ENCODE peak calls at places on chromosome 7, in nine cellular contexts. Z is right atrium auricular region; X is PC-9; G is stomach; K is heart right ventricle; V is sigmoid colon; J is CD8-positive, alpha-beta memory T cell; D is GM23338; Q is spleen. L is an unnamed sample. For H3K36me3 and H3K4me1, the result is how much of the 10 kb centered on the place peaks cover.

GRCh38 chr7:123242467-123243097 is 42.8 kb upstream of the SLC13A1 start:
- DNase-seq in V (no peak), G (no peak), K (no peak), Z (no peak), Q (no peak), D (no peak), J (no peak), X (no peak), L (no peak)

GRCh38 chr7:134845461-134845860 is 66.0 kb downstream of the CALD1 start:
- DNase-seq in D (no peak), G (no peak), K (no peak), J (no peak), X (no peak), Q (no peak), V (no peak), Z (no peak), L (no peak)

GRCh38 chr7:128099204-128099671 is 68.0 kb upstream of the LRRC4 start:
- DNase-seq in Z (no peak), X (peak), V (no peak), J (no peak), Q (no peak), D (no peak), G (no peak), K (no peak), L (no peak)

GRCh38 chr7:80842479-80842797 is 76.4 kb downstream of the SEMA3C start:
- DNase-seq in K (no peak), V (no peak), Q (no peak), X (no peak), J (no peak), Z (no peak), D (no peak), G (no peak), L (no peak)

GRCh38 chr7:55549457-55549856 is 22.8 kb downstream of the VOPP1 start:
- DNase-seq in X (no peak), K (no peak), V (no peak), D (no peak), Q (no peak), Z (no peak), J (no peak), G (no peak), L (no peak)

GRCh38 chr7:91565499-91566331 is 301.5 kb downstream of the FZD1 start:
- DNase-seq in K (no peak), V (no peak), Z (no peak), X (no peak), Q (no peak), G (peak), J (no peak), D (peak), L (no peak)

GRCh38 chr7:45921699-45922519 is 837 bp upstream of the IGFBP3 start:
- DNase-seq in V (no peak), J (no peak), Z (peak), Q (no peak), G (no peak), D (peak), X (no peak), K (peak), L (no peak)

GRCh38 chr7:1169409-1170368 is 9.7 kb upstream of the ZFAND2A start:
- DNase-seq in Z (peak), K (peak), J (peak), V (peak), G (peak), D (peak), X (no peak), Q (peak), L (no peak)

GRCh38 chr7:99975782-99976521 is at the start of gene AZGP1:
- DNase-seq in Q (no peak), G (peak), D (no peak), V (no peak), K (peak), X (no peak), Z (no peak), J (no peak), L (no peak)

GRCh38 chr7:120421151-120421651 is 148.2 kb downstream of the KCND2 start:
- DNase-seq in Q (no peak), G (no peak), X (no peak), D (no peak), K (no peak), J (no peak), V (no peak), Z (no peak), L (no peak)

GRCh38 chr7:117828831-117829230 is 44.4 kb downstream of the CTTNBP2 start:
- DNase-seq in V (no peak), Q (no peak), Z (no peak), K (no peak), D (no peak), J (no peak), G (no peak), X (no peak), L (no peak)

GRCh38 chr7:47119408-47119807 is 462.5 kb downstream of the TNS3 start:
- DNase-seq in V (no peak), Q (no peak), Z (no peak), D (no peak), J (no peak), G (no peak), K (no peak), X (no peak), L (no peak)

GRCh38 chr7:129072410-129073063 is 17.6 kb upstream of the TNPO3 start:
- DNase-seq in J (no peak), V (no peak), X (no peak), Q (no peak), G (no peak), Z (peak), K (no peak), D (no peak), L (no peak)

GRCh38 chr7:98681496-98681895 is 64.4 kb downstream of the NPTX2 start:
- DNase-seq in D (no peak), V (no peak), G (no peak), Q (peak), J (no peak), Z (no peak), K (no peak), X (no peak), L (no peak)

GRCh38 chr7:63925626-63926460 is 72.8 kb upstream of the ZNF722 start:
- DNase-seq in G (peak), D (no peak), X (peak), V (peak), Q (peak), Z (no peak), K (peak), J (peak), L (no peak)

GRCh38 chr7:155338632-155339320 is 41.1 kb downstream of the INSIG1 start:
- DNase-seq in Q (no peak), J (peak), G (no peak), V (peak), Z (no peak), D (no peak), K (no peak), X (no peak), L (no peak)

GRCh38 chr7:54339074-54339473 is 203.1 kb upstream of the VSTM2A start:
- DNase-seq in K (peak), Z (no peak), D (no peak), X (no peak), G (no peak), V (no peak), Q (no peak), J (no peak), L (no peak)

GRCh38 chr7:130151591-130152269 is 53.5 kb downstream of the TMEM209 start:
- DNase-seq in G (no peak), Q (no peak), K (no peak), X (no peak), Z (no peak), J (peak), D (no peak), V (no peak), L (no peak)

GRCh38 chr7:38242814-38243213 is 30.6 kb downstream of the TARP start:
- DNase-seq in D (no peak), G (no peak), Q (no peak), Z (no peak), X (no peak), V (no peak), K (no peak), J (no peak), L (no peak)

GRCh38 chr7:148723846-148724245 is 25.1 kb downstream of the CUL1 start:
- DNase-seq in G (no peak), V (no peak), K (no peak), J (no peak), Z (no peak), D (no peak), X (no peak), Q (no peak), L (no peak)

GRCh38 chr7:151251926-151252835 is 3.7 kb upstream of the SMARCD3 start:
- DNase-seq in X (no peak), G (peak), J (no peak), Q (no peak), V (peak), Z (no peak), D (peak), K (peak), L (peak)

GRCh38 chr7:14734839-14735321 is 167.7 kb downstream of the DGKB start:
- DNase-seq in K (no peak), D (peak), Q (no peak), G (no peak), Z (no peak), J (no peak), X (no peak), V (no peak), L (no peak)

GRCh38 chr7:92731327-92732063 is 104.9 kb downstream of the CDK6 start:
- DNase-seq in D (no peak), X (no peak), G (no peak), Q (no peak), K (no peak), V (no peak), J (no peak), Z (no peak), L (no peak)

GRCh38 chr7:152522551-152522950 is 86.7 kb upstream of the KMT2C start:
- DNase-seq in V (no peak), Q (no peak), D (peak), G (no peak), X (peak), Z (no peak), K (peak), J (no peak), L (no peak)

GRCh38 chr7:158067931-158068482 is 519.6 kb downstream of the PTPRN2 start:
- DNase-seq in Z (no peak), Q (peak), J (no peak), V (peak), D (no peak), K (no peak), X (no peak), G (no peak), L (peak)

GRCh38 chr7:146115665-146116451 is 743 bp upstream of the CNTNAP2 start:
- DNase-seq in Q (peak), X (no peak), J (no peak), V (no peak), Z (no peak), D (peak), G (peak), K (peak), L (no peak)

GRCh38 chr7:37488163-37488759 is 39.6 kb upstream of the ELMO1 start:
- DNase-seq in V (no peak), Z (no peak), K (no peak), X (no peak), D (peak), G (no peak), J (no peak), Q (no peak), L (no peak)

GRCh38 chr7:79930604-79931003 is 204.0 kb upstream of the GNAI1 start:
- DNase-seq in Q (no peak), Z (no peak), J (no peak), K (no peak), X (no peak), V (no peak), D (no peak), G (no peak), L (no peak)

GRCh38 chr7:37796134-37796775 is 52.1 kb upstream of the NME8 start:
- DNase-seq in G (no peak), V (no peak), Z (no peak), X (no peak), Q (no peak), D (no peak), K (no peak), J (no peak), L (no peak)

GRCh38 chr7:7276151-7276550 is 93.8 kb downstream of the C1GALT1 start:
- DNase-seq in X (no peak), G (no peak), Z (no peak), K (no peak), V (no peak), Q (no peak), D (no peak), J (no peak), L (no peak)

GRCh38 chr7:25949672-25950487 is 202.1 kb upstream of the NFE2L3 start:
- DNase-seq in X (no peak), D (peak), V (no peak), Z (no peak), G (peak), J (peak), Q (no peak), K (no peak), L (no peak)

GRCh38 chr7:20197837-20198236 is 19.3 kb downstream of the MACC1 start:
- DNase-seq in Z (no peak), Q (no peak), X (no peak), K (no peak), J (no peak), V (no peak), D (peak), G (no peak), L (no peak)

GRCh38 chr7:100109521-100110163 is 8.2 kb downstream of the AP4M1 start:
- DNase-seq in Q (no peak), K (no peak), X (no peak), G (no peak), Z (no peak), J (no peak), D (no peak), V (no peak), L (no peak)

GRCh38 chr7:86818903-86819302 is 175.2 kb downstream of the GRM3 start:
- DNase-seq in Q (no peak), Z (no peak), X (no peak), G (no peak), K (no peak), J (no peak), D (no peak), V (no peak), L (no peak)

GRCh38 chr7:42702647-42703046 is 209.2 kb downstream of the C7orf25 start:
- DNase-seq in Q (no peak), D (peak), X (no peak), J (no peak), Z (no peak), V (no peak), K (no peak), G (no peak), L (no peak)

GRCh38 chr7:140042386-140042670 is 20.4 kb downstream of the PARP12 start:
- DNase-seq in V (no peak), X (no peak), Q (no peak), G (no peak), D (no peak), K (no peak), Z (peak), J (no peak), L (no peak)

GRCh38 chr7:140039896-140040295 is 22.9 kb downstream of the PARP12 start:
- DNase-seq in Z (peak), G (no peak), V (no peak), J (no peak), Q (no peak), K (no peak), X (no peak), D (no peak), L (no peak)

GRCh38 chr7:140039071-140039470 is 23.7 kb downstream of the PARP12 start:
- DNase-seq in X (no peak), G (no peak), J (no peak), Z (peak), V (no peak), D (no peak), Q (no peak), K (no peak), L (no peak)

GRCh38 chr7:140044251-140044650 is 18.5 kb downstream of the PARP12 start:
- DNase-seq in G (no peak), D (no peak), Z (no peak), X (no peak), J (no peak), K (no peak), V (no peak), Q (no peak), L (no peak)

GRCh38 chr7:140041626-140042385 is 20.9 kb downstream of the PARP12 start:
- DNase-seq in D (no peak), Q (no peak), J (no peak), V (no peak), Z (no peak), K (no peak), G (no peak), X (no peak), L (no peak)
- H3K36me3 ChIP-seq in D (under half), Q (half or more), J (under half), V (under half), Z (under half), K (half or more), G (half or more), X (under half), L (half or more)

GRCh38 chr7:2804227-2804763 is 39.8 kb downstream of the GNA12 start:
- DNase-seq in Q (peak), K (no peak), V (no peak), D (no peak), X (no peak), G (no peak), Z (no peak), J (no peak), L (no peak)

GRCh38 chr7:2803755-2804154 is 40.4 kb downstream of the GNA12 start:
- DNase-seq in Q (peak), D (no peak), V (peak), J (no peak), G (no peak), K (no peak), X (no peak), Z (no peak), L (no peak)

GRCh38 chr7:2802504-2803341 is 41.4 kb downstream of the GNA12 start:
- DNase-seq in V (peak), Q (peak), D (peak), J (no peak), K (no peak), Z (peak), G (no peak), X (peak), L (no peak)

GRCh38 chr7:2802082-2802481 is 42.0 kb downstream of the GNA12 start:
- DNase-seq in G (no peak), D (no peak), K (no peak), V (no peak), X (peak), Q (no peak), Z (no peak), J (no peak), L (no peak)

GRCh38 chr7:2803342-2803692 is 40.8 kb downstream of the GNA12 start:
- DNase-seq in K (no peak), Z (no peak), J (no peak), D (no peak), X (no peak), Q (peak), V (no peak), G (no peak), L (no peak)
- H3K27ac ChIP-seq in K (peak), Z (peak), J (no peak), D (peak), X (peak), Q (peak), V (no peak), G (peak), L (peak)

DNA sequence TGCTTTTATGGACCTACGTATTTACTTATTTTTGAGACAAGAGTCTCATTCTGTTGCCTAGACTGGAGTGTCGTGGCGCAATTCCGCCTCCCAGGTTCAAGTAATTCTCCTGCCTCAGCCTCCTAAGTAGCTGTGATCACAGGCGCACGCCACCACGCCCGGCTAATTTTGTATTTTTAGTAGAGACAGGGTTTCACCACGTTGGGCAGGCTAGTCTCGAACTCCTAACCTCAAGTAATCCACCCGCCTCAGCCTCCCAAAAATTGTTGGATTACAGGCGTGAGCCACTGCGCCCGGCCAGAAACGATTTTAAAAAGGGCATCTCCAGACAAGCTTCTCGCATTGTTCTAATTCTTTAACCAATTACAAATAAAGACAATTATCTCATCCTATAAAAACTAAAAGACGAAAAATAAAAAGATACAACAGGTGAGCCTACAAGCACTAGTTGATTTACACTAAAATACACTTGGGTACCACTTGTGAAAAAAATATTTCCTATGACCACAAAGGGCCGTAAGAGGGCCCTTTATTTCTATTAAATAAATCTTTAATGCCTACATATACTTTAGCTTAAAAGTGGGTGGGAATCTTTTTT is 2.4 kb downstream of the TRA2A start:
- DNase-seq in V (no peak), Z (no peak), K (no peak), Q (no peak), J (no peak), G (no peak), D (no peak), X (no peak), L (no peak)
- H3K4me1 ChIP-seq in V (under half), Z (under half), K (half or more), Q (half or more), J (half or more), G (under half), D (half or more), X (under half), L (under half)

DNA sequence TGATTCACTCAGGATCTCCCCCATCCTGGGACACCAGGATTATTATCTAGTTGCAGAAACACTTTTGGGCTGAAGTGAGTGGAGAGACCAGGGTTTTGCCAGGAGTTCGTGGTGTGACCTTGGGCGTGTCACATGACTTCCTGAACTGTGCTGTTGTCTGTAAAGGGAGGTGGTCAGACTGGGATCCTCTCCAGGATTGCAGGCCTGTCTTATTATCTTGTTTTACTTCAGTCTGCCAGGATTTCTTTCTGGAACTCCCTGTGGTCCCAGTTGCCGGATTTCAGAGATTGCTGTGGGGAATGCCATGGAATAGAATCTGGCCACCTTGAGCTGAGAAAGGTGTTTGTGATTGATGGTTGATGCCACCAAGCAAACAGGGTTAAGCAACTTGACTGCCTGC is 35.8 kb downstream of the CRCP start:
- DNase-seq in J (no peak), K (peak), X (no peak), Z (peak), D (no peak), G (no peak), V (peak), Q (no peak), L (no peak)
- H3K36me3 ChIP-seq in J (under half), K (half or more), X (under half), Z (under half), D (under half), G (half or more), V (under half), Q (under half), L (half or more)

GRCh38 chr7:5594616-5595544 is 171.2 kb upstream of the TNRC18 start:
- DNase-seq in G (no peak), X (no peak), Q (no peak), V (no peak), D (peak), J (peak), Z (no peak), K (peak), L (peak)
- H3K27ac ChIP-seq in G (peak), X (peak), Q (peak), V (peak), D (peak), J (peak), Z (peak), K (peak), L (peak)